ENCODE peak calls at places on chromosomes 3 and 15, in ten cellular contexts. Q is GM04503, M is AG20443, T is H9, J is NCI-H1105 treated with DMSO at 0.1 percent for 48 hours, K is mammary epithelial cell, Z is progenitor cell of endocrine pancreas, I is ecto neural progenitor cell, A is NCI-H510A treated with DMSO at 0.1 percent for 48 hours, E is iPS-NIHi11. G is an unnamed sample.

GRCh38 chr3:39052613-39053012 is 797 bp downstream of the WDR48 start:
- DNase-seq in Q (no peak), M (no peak), T (no peak), J (no peak), K (no peak), Z (no peak), I (no peak), A (peak; percentile 30), E (no peak), G (no peak)

GRCh38 chr3:31166249-31166885 is 271.9 kb upstream of the GADL1 start:
- DNase-seq in Q (no peak), M (no peak), T (no peak), J (no peak), K (peak; percentile 50), Z (no peak), I (no peak), A (no peak), E (no peak), G (peak; percentile 42)

GRCh38 chr3:47313341-47314055 is 30.8 kb downstream of the KLHL18 start:
- DNase-seq in Q (no peak), M (no peak), T (no peak), J (no peak), K (no peak), Z (no peak), I (no peak), A (no peak), E (no peak), G (no peak)

GRCh38 chr15:70708839-70709238 is 54.5 kb downstream of the UACA start:
- DNase-seq in Q (no peak), M (no peak), T (no peak), J (no peak), K (no peak), Z (no peak), I (no peak), A (no peak), E (no peak), G (peak; percentile 38)

GRCh38 chr15:57797145-57797544 is 90.6 kb downstream of the POLR2M start:
- DNase-seq in Q (no peak), M (no peak), T (no peak), J (no peak), K (peak; percentile 12), Z (no peak), I (no peak), A (no peak), E (no peak), G (no peak)

GRCh38 chr3:169272533-169272932 is 391.0 kb downstream of the MECOM start:
- DNase-seq in Q (no peak), M (no peak), T (no peak), J (no peak), K (no peak), Z (no peak), I (no peak), A (no peak), E (no peak), G (no peak)

GRCh38 chr3:56681963-56682457 is 1.1 kb downstream of the TASOR start:
- DNase-seq in Q (no peak), M (no peak), T (peak; percentile 81), J (no peak), K (no peak), Z (no peak), I (no peak), A (peak; percentile 39), E (no peak), G (no peak)

GRCh38 chr3:72338082-72338941 is 509.9 kb downstream of the SHQ1 start:
- DNase-seq in Q (no peak), M (no peak), T (no peak), J (no peak), K (peak; percentile 87), Z (no peak), I (no peak), A (no peak), E (no peak), G (no peak)

GRCh38 chr3:161349529-161350278 is 21.6 kb downstream of the SPTSSB start:
- DNase-seq in Q (peak; percentile 43), M (peak; percentile 77), T (no peak), J (no peak), K (peak; percentile 98), Z (no peak), I (no peak), A (no peak), E (peak; percentile 33), G (peak; percentile 29)

GRCh38 chr3:8457039-8457438 is 44.6 kb upstream of the LMCD1 start:
- DNase-seq in Q (peak; percentile 30), M (peak; percentile 40), T (no peak), J (no peak), K (no peak), Z (no peak), I (no peak), A (no peak), E (no peak), G (no peak)

GRCh38 chr3:32432711-32433530 is 41.3 kb downstream of the CMTM7 start:
- DNase-seq in Q (no peak), M (no peak), T (no peak), J (no peak), K (no peak), Z (no peak), I (no peak), A (no peak), E (no peak), G (no peak)

G was measured in mesendoderm.